ENCODE peak calls at places on chromosome 7, in seven cellular contexts. One of them, this sample, is unnamed.

GRCh38 chr7:20403356-20403755 is 72.7 kb downstream of the ITGB8 start:
- DNase-seq in NCI-H524 treated with DMSO at 0.1 percent for 48 hours: no peak
- DNase-seq in H7: no peak
- DNase-seq in stimulated activated CD4-positive, alpha-beta T cell treated with anti-CD3 and anti-CD28 coated beads, Interleukin-2, amount 100 ng/mL, for 48 hours: no peak
- DNase-seq in activated T-helper 9 cell treated with anti-CD3 and anti-CD28 coated beads, Interleukin-2, amount 50 U/mL, for 16 hours: no peak
- DNase-seq in EL: no peak
- DNase-seq in mesothelial cell of epicardium: no peak
- DNase-seq in this sample: no peak

GRCh38 chr7:137272249-137272648 is 71.3 kb downstream of the PTN start:
- DNase-seq in NCI-H524 treated with DMSO at 0.1 percent for 48 hours: no peak
- DNase-seq in H7: no peak
- DNase-seq in stimulated activated CD4-positive, alpha-beta T cell treated with anti-CD3 and anti-CD28 coated beads, Interleukin-2, amount 100 ng/mL, for 48 hours: no peak
- DNase-seq in activated T-helper 9 cell treated with anti-CD3 and anti-CD28 coated beads, Interleukin-2, amount 50 U/mL, for 16 hours: no peak
- DNase-seq in EL: no peak
- DNase-seq in mesothelial cell of epicardium: no peak
- DNase-seq in this sample: no peak

GRCh38 chr7:68694656-68695055 is 903.6 kb upstream of the AUTS2 start:
- DNase-seq in NCI-H524 treated with DMSO at 0.1 percent for 48 hours: no peak
- DNase-seq in H7: no peak
- DNase-seq in stimulated activated CD4-positive, alpha-beta T cell treated with anti-CD3 and anti-CD28 coated beads, Interleukin-2, amount 100 ng/mL, for 48 hours: no peak
- DNase-seq in activated T-helper 9 cell treated with anti-CD3 and anti-CD28 coated beads, Interleukin-2, amount 50 U/mL, for 16 hours: no peak
- DNase-seq in EL: no peak
- DNase-seq in mesothelial cell of epicardium: no peak
- DNase-seq in this sample: no peak

GRCh38 chr7:159144756-159145543 is at the start of gene VIPR2:
- DNase-seq in NCI-H524 treated with DMSO at 0.1 percent for 48 hours: no peak
- DNase-seq in H7: peak; percentile 88
- DNase-seq in stimulated activated CD4-positive, alpha-beta T cell treated with anti-CD3 and anti-CD28 coated beads, Interleukin-2, amount 100 ng/mL, for 48 hours: no peak
- DNase-seq in activated T-helper 9 cell treated with anti-CD3 and anti-CD28 coated beads, Interleukin-2, amount 50 U/mL, for 16 hours: no peak
- DNase-seq in EL: no peak
- DNase-seq in mesothelial cell of epicardium: no peak
- DNase-seq in this sample: no peak

GRCh38 chr7:42790196-42790595 is 121.7 kb downstream of the C7orf25 start:
- DNase-seq in NCI-H524 treated with DMSO at 0.1 percent for 48 hours: no peak
- DNase-seq in H7: no peak
- DNase-seq in stimulated activated CD4-positive, alpha-beta T cell treated with anti-CD3 and anti-CD28 coated beads, Interleukin-2, amount 100 ng/mL, for 48 hours: no peak
- DNase-seq in activated T-helper 9 cell treated with anti-CD3 and anti-CD28 coated beads, Interleukin-2, amount 50 U/mL, for 16 hours: no peak
- DNase-seq in EL: peak; percentile 30
- DNase-seq in mesothelial cell of epicardium: no peak
- DNase-seq in this sample: no peak

GRCh38 chr7:33710608-33711007 is 194.7 kb upstream of the BMPER start:
- DNase-seq in NCI-H524 treated with DMSO at 0.1 percent for 48 hours: no peak
- DNase-seq in H7: no peak
- DNase-seq in stimulated activated CD4-positive, alpha-beta T cell treated with anti-CD3 and anti-CD28 coated beads, Interleukin-2, amount 100 ng/mL, for 48 hours: no peak
- DNase-seq in activated T-helper 9 cell treated with anti-CD3 and anti-CD28 coated beads, Interleukin-2, amount 50 U/mL, for 16 hours: no peak
- DNase-seq in EL: peak; percentile 38
- DNase-seq in mesothelial cell of epicardium: no peak
- DNase-seq in this sample: no peak

GRCh38 chr7:137091396-137091795 is 222.9 kb downstream of the CHRM2 start:
- DNase-seq in NCI-H524 treated with DMSO at 0.1 percent for 48 hours: no peak
- DNase-seq in H7: peak; percentile 44
- DNase-seq in stimulated activated CD4-positive, alpha-beta T cell treated with anti-CD3 and anti-CD28 coated beads, Interleukin-2, amount 100 ng/mL, for 48 hours: no peak
- DNase-seq in activated T-helper 9 cell treated with anti-CD3 and anti-CD28 coated beads, Interleukin-2, amount 50 U/mL, for 16 hours: no peak
- DNase-seq in EL: peak; percentile 45
- DNase-seq in mesothelial cell of epicardium: no peak
- DNase-seq in this sample: no peak

GRCh38 chr7:134804351-134804750 is 24.9 kb downstream of the CALD1 start:
- DNase-seq in NCI-H524 treated with DMSO at 0.1 percent for 48 hours: no peak
- DNase-seq in H7: no peak
- DNase-seq in stimulated activated CD4-positive, alpha-beta T cell treated with anti-CD3 and anti-CD28 coated beads, Interleukin-2, amount 100 ng/mL, for 48 hours: no peak
- DNase-seq in activated T-helper 9 cell treated with anti-CD3 and anti-CD28 coated beads, Interleukin-2, amount 50 U/mL, for 16 hours: no peak
- DNase-seq in EL: peak; percentile 62
- DNase-seq in mesothelial cell of epicardium: no peak
- DNase-seq in this sample: no peak

GRCh38 chr7:113283861-113284260 is 165.5 kb upstream of the SMIM30 start:
- DNase-seq in NCI-H524 treated with DMSO at 0.1 percent for 48 hours: no peak
- DNase-seq in H7: no peak
- DNase-seq in stimulated activated CD4-positive, alpha-beta T cell treated with anti-CD3 and anti-CD28 coated beads, Interleukin-2, amount 100 ng/mL, for 48 hours: no peak
- DNase-seq in activated T-helper 9 cell treated with anti-CD3 and anti-CD28 coated beads, Interleukin-2, amount 50 U/mL, for 16 hours: no peak
- DNase-seq in EL: peak; percentile 73
- DNase-seq in mesothelial cell of epicardium: no peak
- DNase-seq in this sample: no peak

GRCh38 chr7:76424413-76425111 is at the start of gene ZP3:
- DNase-seq in NCI-H524 treated with DMSO at 0.1 percent for 48 hours: peak; percentile 49
- DNase-seq in H7: peak; percentile 26
- DNase-seq in stimulated activated CD4-positive, alpha-beta T cell treated with anti-CD3 and anti-CD28 coated beads, Interleukin-2, amount 100 ng/mL, for 48 hours: no peak
- DNase-seq in activated T-helper 9 cell treated with anti-CD3 and anti-CD28 coated beads, Interleukin-2, amount 50 U/mL, for 16 hours: no peak
- DNase-seq in EL: no peak
- DNase-seq in mesothelial cell of epicardium: no peak
- DNase-seq in this sample: no peak

GRCh38 chr7:73342645-73343044 is 14.7 kb downstream of the FKBP6 start:
- DNase-seq in NCI-H524 treated with DMSO at 0.1 percent for 48 hours: no peak
- DNase-seq in H7: peak; percentile 81
- DNase-seq in stimulated activated CD4-positive, alpha-beta T cell treated with anti-CD3 and anti-CD28 coated beads, Interleukin-2, amount 100 ng/mL, for 48 hours: no peak
- DNase-seq in activated T-helper 9 cell treated with anti-CD3 and anti-CD28 coated beads, Interleukin-2, amount 50 U/mL, for 16 hours: no peak
- DNase-seq in EL: peak; percentile 68
- DNase-seq in mesothelial cell of epicardium: no peak
- DNase-seq in this sample: no peak

GRCh38 chr7:99619571-99620130 is 2.9 kb downstream of the ZSCAN25 start:
- DNase-seq in NCI-H524 treated with DMSO at 0.1 percent for 48 hours: no peak
- DNase-seq in H7: no peak
- DNase-seq in stimulated activated CD4-positive, alpha-beta T cell treated with anti-CD3 and anti-CD28 coated beads, Interleukin-2, amount 100 ng/mL, for 48 hours: no peak
- DNase-seq in activated T-helper 9 cell treated with anti-CD3 and anti-CD28 coated beads, Interleukin-2, amount 50 U/mL, for 16 hours: no peak
- DNase-seq in EL: no peak
- DNase-seq in mesothelial cell of epicardium: no peak
- DNase-seq in this sample: no peak

GRCh38 chr7:12770227-12770975 is 83.0 kb downstream of the ARL4A start:
- DNase-seq in NCI-H524 treated with DMSO at 0.1 percent for 48 hours: no peak
- DNase-seq in H7: peak; percentile 12
- DNase-seq in stimulated activated CD4-positive, alpha-beta T cell treated with anti-CD3 and anti-CD28 coated beads, Interleukin-2, amount 100 ng/mL, for 48 hours: no peak
- DNase-seq in activated T-helper 9 cell treated with anti-CD3 and anti-CD28 coated beads, Interleukin-2, amount 50 U/mL, for 16 hours: no peak
- DNase-seq in EL: peak; percentile 34
- DNase-seq in mesothelial cell of epicardium: no peak
- DNase-seq in this sample: no peak

GRCh38 chr7:2024227-2024918 is 208.4 kb downstream of the MAD1L1 start:
- DNase-seq in NCI-H524 treated with DMSO at 0.1 percent for 48 hours: no peak
- DNase-seq in H7: peak; percentile 23
- DNase-seq in stimulated activated CD4-positive, alpha-beta T cell treated with anti-CD3 and anti-CD28 coated beads, Interleukin-2, amount 100 ng/mL, for 48 hours: no peak
- DNase-seq in activated T-helper 9 cell treated with anti-CD3 and anti-CD28 coated beads, Interleukin-2, amount 50 U/mL, for 16 hours: no peak
- DNase-seq in EL: peak; percentile 14
- DNase-seq in mesothelial cell of epicardium: no peak
- DNase-seq in this sample: no peak